ENCODE peak calls at places on chromosomes 16 and 17, in eight cellular contexts. C is HFF-Myc; N is AG04450; D is prostate gland; Y is retinal pigment epithelial cell; K is fibroblast of the aortic adventitia; O is left lung; Z is CD8-positive, alpha-beta T cell. Q is an unnamed sample.

GRCh38 chr16:59886021-59886420 is 1151.9 kb upstream of the GOT2 start:
- DNase-seq in C (peak), N (no peak), D (peak), Y (peak), K (peak), O (no peak), Z (no peak), Q (no peak)

GRCh38 chr17:37081287-37081686 is 132.5 kb downstream of the AATF start:
- DNase-seq in C (no peak), N (no peak), D (no peak), Y (no peak), K (peak), O (no peak), Z (no peak), Q (no peak)

GRCh38 chr16:84194470-84195200 is 3.7 kb downstream of the ADAD2 start:
- DNase-seq in C (no peak), N (no peak), D (no peak), Y (no peak), K (no peak), O (no peak), Z (peak), Q (no peak)

GRCh38 chr17:78544876-78545755 is 32.1 kb downstream of the DNAH17 start:
- DNase-seq in C (no peak), N (no peak), D (no peak), Y (no peak), K (no peak), O (no peak), Z (no peak), Q (no peak)

GRCh38 chr17:71900830-71901229 is 220.0 kb upstream of the SOX9 start:
- DNase-seq in C (no peak), N (no peak), D (no peak), Y (peak), K (no peak), O (no peak), Z (no peak), Q (no peak)

GRCh38 chr17:79931517-79932309 is 92.5 kb upstream of the CBX4 start:
- DNase-seq in C (no peak), N (no peak), D (no peak), Y (no peak), K (peak), O (no peak), Z (no peak), Q (no peak)

GRCh38 chr16:65119905-65120341 is 1.9 kb downstream of the CDH11 start:
- DNase-seq in C (no peak), N (no peak), D (no peak), Y (no peak), K (peak), O (no peak), Z (no peak), Q (no peak)

GRCh38 chr17:82600731-82601446 is 47.4 kb downstream of the WDR45B start:
- DNase-seq in C (no peak), N (no peak), D (no peak), Y (no peak), K (no peak), O (peak), Z (no peak), Q (no peak)

GRCh38 chr16:14486520-14487303 is 143.3 kb downstream of the PARN start:
- DNase-seq in C (peak), N (peak), D (peak), Y (peak), K (peak), O (no peak), Z (no peak), Q (peak)

GRCh38 chr16:89700649-89701424 is 668 bp downstream of the SPATA2L start:
- DNase-seq in C (no peak), N (no peak), D (peak), Y (no peak), K (no peak), O (peak), Z (peak), Q (no peak)

GRCh38 chr16:89704281-89704680 is 2.8 kb upstream of the SPATA2L start:
- DNase-seq in C (no peak), N (no peak), D (no peak), Y (no peak), K (no peak), O (no peak), Z (no peak), Q (no peak)

GRCh38 chr16:89700100-89700648 is 1.3 kb downstream of the SPATA2L start:
- DNase-seq in C (peak), N (peak), D (peak), Y (peak), K (peak), O (peak), Z (peak), Q (peak)

GRCh38 chr16:89705006-89705405 is 3.5 kb upstream of the SPATA2L start:
- DNase-seq in C (no peak), N (no peak), D (no peak), Y (no peak), K (no peak), O (no peak), Z (no peak), Q (no peak)

DNA sequence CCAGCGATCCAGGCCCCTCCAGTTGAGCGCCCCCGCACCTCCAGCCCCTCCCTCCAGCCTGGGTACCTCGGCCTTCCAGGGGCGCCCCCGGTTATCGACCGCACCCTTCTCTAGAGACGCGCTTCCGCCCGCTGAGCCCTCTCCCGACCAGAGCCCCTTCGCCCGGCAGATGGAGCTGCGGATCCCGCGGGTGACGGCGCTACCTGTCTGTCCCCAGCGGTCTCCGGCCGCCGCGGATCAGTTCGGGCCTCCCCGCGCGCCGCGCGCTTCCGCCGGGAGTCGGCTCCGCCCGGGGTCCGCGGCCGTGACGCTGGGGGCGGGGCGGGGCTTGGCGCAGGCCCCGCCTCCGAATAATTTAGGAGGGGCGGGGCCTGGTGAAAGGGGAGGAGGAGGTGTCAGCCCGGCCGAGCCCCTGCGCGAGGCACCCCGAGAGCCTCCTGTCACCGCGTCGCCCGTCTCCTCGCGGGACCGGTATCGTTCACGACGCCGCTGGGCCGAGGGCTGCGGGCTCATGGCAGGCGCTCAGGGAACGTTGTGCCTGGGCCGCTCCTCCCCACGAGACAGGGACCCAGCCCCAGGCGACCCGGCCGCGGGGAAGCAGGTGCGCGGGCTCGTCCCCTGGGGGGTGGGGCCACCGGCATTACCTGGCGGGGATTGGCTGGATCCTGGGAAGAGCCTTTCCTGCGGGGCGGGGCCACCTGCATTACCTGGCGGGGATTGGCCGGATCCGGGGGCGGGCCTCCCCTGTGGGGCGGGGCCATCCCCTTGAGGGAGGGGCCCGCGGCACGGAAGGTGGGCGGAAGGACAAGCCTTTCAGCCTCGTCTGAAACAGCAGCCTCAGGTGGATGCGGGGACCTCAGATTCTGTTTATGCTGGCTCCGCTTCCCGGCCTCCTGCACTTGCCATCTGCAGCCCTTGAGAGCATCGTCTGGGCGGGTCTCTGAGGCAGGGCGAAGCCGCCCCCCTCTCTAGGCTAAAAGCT is at the start of gene SPATA2L:
- DNase-seq in C (no peak), N (no peak), D (peak), Y (no peak), K (peak), O (peak), Z (peak), Q (peak)
- TF ChIP-seq CTCF in C (no peak), N (no peak), D (peak), Y (no peak), K (peak), O (no peak), Z (peak), Q (peak)

DNA sequence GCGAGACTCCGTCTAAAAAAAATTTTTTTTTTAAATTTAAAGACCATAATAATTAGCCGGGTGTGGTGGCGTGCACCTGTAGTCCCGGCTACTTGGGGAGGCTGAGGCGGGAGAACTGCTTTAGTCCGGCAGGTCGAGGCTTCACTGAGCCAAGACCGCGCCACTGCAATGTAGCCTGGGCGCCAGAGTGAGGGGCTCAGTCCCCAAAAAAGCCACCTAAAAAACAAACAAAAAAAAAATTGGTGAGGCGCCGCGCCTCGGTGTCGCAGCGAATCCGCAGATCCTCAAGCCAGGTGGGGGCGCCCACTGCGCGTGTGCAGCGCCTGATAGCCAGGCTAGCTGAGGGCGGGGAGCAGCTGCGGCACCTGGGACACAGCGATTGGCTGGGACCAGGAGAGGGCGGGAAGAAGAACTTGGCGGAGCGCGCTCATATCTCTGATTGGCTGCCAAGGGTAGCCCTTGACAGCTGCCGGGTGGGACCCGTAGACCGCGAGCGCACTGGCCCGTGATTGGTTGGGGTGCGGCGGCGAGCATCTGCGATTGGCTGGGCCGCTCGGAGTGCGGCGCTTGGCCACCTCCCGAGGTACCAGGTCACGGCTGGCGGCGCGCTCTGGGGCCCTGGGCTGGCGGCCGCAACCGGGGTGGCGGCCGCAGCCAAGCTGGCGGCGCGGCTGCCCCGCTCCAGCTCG is 9.0 kb upstream of the CLDN9 start:
- DNase-seq in C (peak), N (peak), D (peak), Y (peak), K (peak), O (peak), Z (peak), Q (peak)
- TF ChIP-seq CTCF in C (peak), N (peak), D (peak), Y (peak), K (peak), O (peak), Z (peak), Q (peak)

GRCh38 chr16:17475104-17475503 is 4.3 kb upstream of the XYLT1 start:
- DNase-seq in C (no peak), N (no peak), D (no peak), Y (no peak), K (no peak), O (no peak), Z (no peak), Q (no peak)
- TF ChIP-seq CTCF in C (no peak), N (no peak), D (no peak), Y (no peak), K (no peak), O (no peak), Z (no peak), Q (no peak)

DNA sequence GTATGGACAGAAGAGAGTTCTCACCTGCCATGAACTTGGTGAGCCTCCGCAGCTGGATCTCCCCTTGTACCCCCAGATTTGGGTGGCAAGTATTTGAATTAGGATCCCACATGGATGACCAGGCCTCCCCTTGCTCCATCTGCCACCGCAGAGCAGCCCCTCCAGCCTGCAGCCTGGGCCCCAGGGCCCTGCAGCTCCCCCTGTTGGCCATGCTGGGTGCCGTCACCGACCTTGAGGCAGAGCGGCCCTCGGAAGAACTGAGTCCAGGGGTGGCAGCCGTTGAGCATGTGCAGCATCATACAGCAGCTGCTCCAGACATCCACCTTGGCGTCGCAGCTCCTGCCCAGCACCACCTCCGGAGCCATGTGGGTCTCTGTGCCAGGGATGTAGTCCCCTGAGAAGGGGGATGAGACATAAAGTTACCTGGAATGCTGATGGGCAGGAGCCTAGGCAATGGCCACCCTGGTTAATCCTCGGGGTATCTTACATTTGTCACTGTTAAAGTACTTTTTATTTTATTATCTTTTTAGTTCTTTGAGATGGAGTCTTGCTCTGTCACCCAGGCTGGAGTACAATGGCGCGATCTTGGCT is 9.0 kb upstream of the SPATA32 start:
- DNase-seq in C (no peak), N (no peak), D (no peak), Y (no peak), K (no peak), O (peak), Z (peak), Q (peak)
- TF ChIP-seq CTCF in C (peak), N (peak), D (peak), Y (peak), K (peak), O (peak), Z (peak), Q (peak)

GRCh38 chr17:42980766-42981397 is 517 bp downstream of the RUNDC1 start:
- DNase-seq in C (no peak), N (no peak), D (peak), Y (no peak), K (peak), O (peak), Z (peak), Q (peak)
- TF ChIP-seq CTCF in C (no peak), N (no peak), D (peak), Y (peak), K (no peak), O (no peak), Z (peak), Q (no peak)

GRCh38 chr17:73249700-73250099 is 12.0 kb downstream of the CPSF4L start:
- DNase-seq in C (no peak), N (no peak), D (no peak), Y (no peak), K (no peak), O (no peak), Z (no peak), Q (no peak)

GRCh38 chr17:73251871-73252270 is 9.8 kb downstream of the CPSF4L start:
- DNase-seq in C (no peak), N (no peak), D (no peak), Y (no peak), K (no peak), O (no peak), Z (no peak), Q (no peak)

GRCh38 chr17:73250851-73251640 is 10.6 kb downstream of the CPSF4L start:
- DNase-seq in C (no peak), N (no peak), D (no peak), Y (no peak), K (no peak), O (no peak), Z (no peak), Q (no peak)

GRCh38 chr17:73247728-73248127 is 14.0 kb downstream of the CPSF4L start:
- DNase-seq in C (no peak), N (no peak), D (no peak), Y (no peak), K (peak), O (no peak), Z (no peak), Q (no peak)

GRCh38 chr17:73248532-73248931 is 13.1 kb downstream of the CPSF4L start:
- DNase-seq in C (no peak), N (no peak), D (no peak), Y (no peak), K (no peak), O (no peak), Z (no peak), Q (no peak)
- TF ChIP-seq CTCF in C (no peak), N (no peak), D (no peak), Y (no peak), K (no peak), O (no peak), Z (no peak), Q (no peak)

DNA sequence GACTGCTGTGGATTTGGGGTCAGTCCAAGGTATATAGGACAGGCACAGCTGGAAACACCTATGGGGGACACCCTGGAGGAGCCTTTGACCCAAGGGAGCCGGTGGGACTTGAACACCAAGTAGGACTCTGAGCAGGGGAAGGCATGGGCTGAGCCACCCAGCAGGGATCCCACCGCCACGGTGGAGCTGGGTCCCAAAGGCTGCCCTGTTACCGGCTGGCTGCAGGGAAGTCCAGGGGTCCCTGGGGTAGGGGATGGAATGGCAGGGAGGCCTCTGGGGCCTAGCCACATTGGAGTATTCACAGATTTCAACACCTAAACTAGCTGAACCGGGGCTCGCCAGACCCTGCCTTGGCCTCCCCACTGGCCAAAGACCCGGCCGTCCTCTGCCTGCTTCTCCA is 39.7 kb upstream of the CREBBP start:
- DNase-seq in C (no peak), N (no peak), D (no peak), Y (no peak), K (no peak), O (no peak), Z (no peak), Q (no peak)
- TF ChIP-seq CTCF in C (no peak), N (no peak), D (no peak), Y (no peak), K (no peak), O (no peak), Z (no peak), Q (no peak)

DNA sequence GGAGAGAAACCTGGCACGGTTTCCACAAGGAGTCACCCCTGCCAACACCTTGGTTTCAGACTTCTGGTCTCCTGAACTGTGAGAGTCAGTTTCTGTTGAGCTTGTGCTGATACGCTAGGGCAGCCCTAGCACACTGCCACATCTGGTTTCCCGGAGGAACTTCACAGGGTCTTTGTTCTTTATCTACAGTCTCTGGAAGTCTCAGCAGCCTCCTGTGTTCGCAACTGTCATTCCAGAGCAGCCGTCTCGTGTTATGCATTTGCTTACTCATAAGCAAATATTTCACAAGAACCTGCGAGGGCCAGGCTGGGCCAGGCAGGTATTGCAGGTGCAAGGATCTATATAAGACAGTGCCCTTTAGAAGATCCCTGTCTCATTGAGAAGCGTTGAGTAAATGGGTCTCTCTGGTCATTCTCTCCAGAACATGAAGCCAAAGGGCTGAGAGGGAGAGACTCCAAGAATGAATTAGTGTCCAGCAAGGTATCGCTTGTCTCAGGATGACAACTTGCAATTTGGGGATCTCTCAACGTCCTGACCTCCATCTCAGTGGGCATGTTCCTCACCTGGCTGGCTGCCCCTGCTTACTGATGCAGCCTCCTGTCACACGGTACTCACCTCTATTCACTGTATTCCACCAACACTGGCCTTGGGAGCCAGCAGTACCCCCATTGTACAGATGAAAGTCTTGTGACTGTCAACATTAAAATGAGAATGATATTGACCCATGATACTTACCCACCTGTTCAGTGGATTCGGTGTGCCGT is 141.2 kb downstream of the WWOX start:
- DNase-seq in C (no peak), N (no peak), D (peak), Y (no peak), K (no peak), O (peak), Z (no peak), Q (no peak)
- TF ChIP-seq CTCF in C (no peak), N (no peak), D (no peak), Y (no peak), K (no peak), O (no peak), Z (no peak), Q (no peak)

GRCh38 chr17:76279742-76280287 is 14.7 kb downstream of the UBALD2 start:
- DNase-seq in C (no peak), N (no peak), D (no peak), Y (no peak), K (no peak), O (no peak), Z (no peak), Q (no peak)
- TF ChIP-seq CTCF in C (no peak), N (no peak), D (no peak), Y (no peak), K (no peak), O (no peak), Z (no peak), Q (peak)

DNA sequence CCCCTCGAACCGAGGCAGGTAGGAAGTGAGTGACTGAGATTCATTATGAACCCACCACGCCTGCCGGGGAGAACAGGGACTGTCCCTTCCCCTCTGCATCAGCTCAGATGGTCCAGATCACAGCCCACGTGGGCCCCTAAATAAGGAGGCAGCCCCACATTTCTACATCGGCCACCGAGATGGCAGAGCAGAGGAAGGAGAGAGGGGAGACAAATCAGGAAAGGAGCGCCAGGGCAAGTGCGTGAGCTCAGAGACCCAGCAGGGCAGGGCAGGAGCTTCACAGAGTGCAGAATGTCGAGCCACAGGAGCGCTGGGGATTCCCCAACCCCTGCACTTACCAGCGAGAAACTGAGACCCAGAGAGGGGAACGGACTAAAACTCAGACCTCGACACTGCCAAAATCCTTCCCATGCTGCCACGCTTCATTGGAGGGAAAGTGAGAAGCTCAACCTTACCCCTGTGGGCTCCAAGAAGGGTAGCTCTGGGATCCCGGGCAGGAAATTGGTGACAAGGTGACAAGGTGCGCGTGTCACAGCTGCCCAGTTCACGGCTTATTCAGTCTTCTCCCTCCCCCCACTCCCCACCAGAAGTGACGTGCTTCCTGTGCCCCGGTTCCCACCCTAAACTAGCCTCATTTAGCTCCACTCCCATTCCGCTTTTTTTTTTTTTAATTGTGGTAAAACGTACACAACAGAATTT is at the start of gene ICAM2:
- DNase-seq in C (no peak), N (no peak), D (peak), Y (no peak), K (no peak), O (no peak), Z (peak), Q (no peak)
- TF ChIP-seq CTCF in C (no peak), N (no peak), D (no peak), Y (no peak), K (no peak), O (no peak), Z (no peak), Q (no peak)